ENCODE peak calls at places on chromosomes 5 and 9, in eight cellular contexts. One of them, this sample, is unnamed.

GRCh38 chr5:174972291-174972690 is 247.9 kb downstream of the MSX2 start:
- DNase-seq in astrocyte of the cerebellum: no peak
- DNase-seq in fibroblast of lung: no peak
- DNase-seq in psoas muscle: no peak
- DNase-seq in Calu3: no peak
- DNase-seq in upper lobe of right lung: no peak
- DNase-seq in left ventricle myocardium inferior: no peak
- DNase-seq in uterus: no peak
- DNase-seq in this sample: no peak

GRCh38 chr9:35342221-35342620 is 147.7 kb upstream of the RUSC2 start:
- DNase-seq in uterus: no peak
- DNase-seq in left ventricle myocardium inferior: no peak
- DNase-seq in Calu3: no peak
- DNase-seq in fibroblast of lung: no peak
- DNase-seq in psoas muscle: no peak
- DNase-seq in astrocyte of the cerebellum: no peak
- DNase-seq in upper lobe of right lung: no peak
- DNase-seq in this sample: no peak

GRCh38 chr9:13728917-13729811 is 449.7 kb upstream of the MPDZ start:
- DNase-seq in fibroblast of lung: peak; percentile 78
- DNase-seq in Calu3: no peak
- DNase-seq in upper lobe of right lung: no peak
- DNase-seq in astrocyte of the cerebellum: no peak
- DNase-seq in psoas muscle: no peak
- DNase-seq in left ventricle myocardium inferior: no peak
- DNase-seq in uterus: no peak
- DNase-seq in this sample: no peak

GRCh38 chr5:81420039-81420667 is 26.2 kb upstream of the ACOT12 start:
- DNase-seq in upper lobe of right lung: no peak
- DNase-seq in uterus: no peak
- DNase-seq in fibroblast of lung: peak; percentile 96
- DNase-seq in left ventricle myocardium inferior: no peak
- DNase-seq in Calu3: peak; percentile 58
- DNase-seq in astrocyte of the cerebellum: peak; percentile 93
- DNase-seq in psoas muscle: no peak
- DNase-seq in this sample: no peak

GRCh38 chr5:143629871-143630658 is 181.9 kb upstream of the HMHB1 start:
- DNase-seq in uterus: no peak
- DNase-seq in astrocyte of the cerebellum: no peak
- DNase-seq in psoas muscle: no peak
- DNase-seq in Calu3: peak; percentile 31
- DNase-seq in fibroblast of lung: peak; percentile 75
- DNase-seq in left ventricle myocardium inferior: no peak
- DNase-seq in upper lobe of right lung: no peak
- DNase-seq in this sample: no peak

GRCh38 chr5:3858524-3858923 is 262.9 kb downstream of the IRX1 start:
- DNase-seq in left ventricle myocardium inferior: no peak
- DNase-seq in astrocyte of the cerebellum: no peak
- DNase-seq in upper lobe of right lung: no peak
- DNase-seq in fibroblast of lung: no peak
- DNase-seq in psoas muscle: no peak
- DNase-seq in Calu3: no peak
- DNase-seq in uterus: no peak
- DNase-seq in this sample: no peak

GRCh38 chr9:20319241-20319640 is 303.1 kb downstream of the MLLT3 start:
- DNase-seq in uterus: no peak
- DNase-seq in psoas muscle: no peak
- DNase-seq in upper lobe of right lung: no peak
- DNase-seq in Calu3: no peak
- DNase-seq in astrocyte of the cerebellum: no peak
- DNase-seq in left ventricle myocardium inferior: no peak
- DNase-seq in fibroblast of lung: peak; percentile 13
- DNase-seq in this sample: no peak

GRCh38 chr5:82274343-82275266 is 3.5 kb downstream of the RPS23 start:
- DNase-seq in fibroblast of lung: no peak
- DNase-seq in astrocyte of the cerebellum: no peak
- DNase-seq in uterus: no peak
- DNase-seq in psoas muscle: no peak
- DNase-seq in upper lobe of right lung: no peak
- DNase-seq in left ventricle myocardium inferior: no peak
- DNase-seq in Calu3: peak; percentile 14
- DNase-seq in this sample: no peak

GRCh38 chr5:1734908-1735289 is 64.7 kb downstream of the MRPL36 start:
- DNase-seq in uterus: no peak
- DNase-seq in Calu3: no peak
- DNase-seq in fibroblast of lung: no peak
- DNase-seq in psoas muscle: no peak
- DNase-seq in astrocyte of the cerebellum: no peak
- DNase-seq in left ventricle myocardium inferior: no peak
- DNase-seq in upper lobe of right lung: peak; percentile 42
- DNase-seq in this sample: no peak

GRCh38 chr5:139690385-139691274 is 42.5 kb downstream of the CXXC5 start:
- DNase-seq in left ventricle myocardium inferior: no peak
- DNase-seq in fibroblast of lung: peak; percentile 77
- DNase-seq in astrocyte of the cerebellum: no peak
- DNase-seq in upper lobe of right lung: no peak
- DNase-seq in Calu3: no peak
- DNase-seq in uterus: peak; percentile 67
- DNase-seq in psoas muscle: no peak
- DNase-seq in this sample: no peak
- TF ChIP-seq CTCF in left ventricle myocardium inferior: no peak
- TF ChIP-seq CTCF in fibroblast of lung: no peak
- TF ChIP-seq CTCF in astrocyte of the cerebellum: no peak
- TF ChIP-seq CTCF in upper lobe of right lung: no peak
- TF ChIP-seq CTCF in Calu3: no peak
- TF ChIP-seq CTCF in uterus: no peak
- TF ChIP-seq CTCF in psoas muscle: no peak
- TF ChIP-seq CTCF in this sample: peak; percentile 4

GRCh38 chr5:124176692-124177091 is 569.7 kb downstream of the ZNF608 start:
- DNase-seq in upper lobe of right lung: no peak
- DNase-seq in fibroblast of lung: no peak
- DNase-seq in Calu3: no peak
- DNase-seq in astrocyte of the cerebellum: no peak
- DNase-seq in psoas muscle: peak; percentile 42
- DNase-seq in left ventricle myocardium inferior: peak; percentile 28
- DNase-seq in uterus: no peak
- DNase-seq in this sample: no peak
- TF ChIP-seq CTCF in upper lobe of right lung: peak; percentile 10
- TF ChIP-seq CTCF in fibroblast of lung: no peak
- TF ChIP-seq CTCF in Calu3: no peak
- TF ChIP-seq CTCF in astrocyte of the cerebellum: no peak
- TF ChIP-seq CTCF in psoas muscle: peak; percentile 22
- TF ChIP-seq CTCF in left ventricle myocardium inferior: peak; percentile 53
- TF ChIP-seq CTCF in uterus: no peak
- TF ChIP-seq CTCF in this sample: no peak

DNA sequence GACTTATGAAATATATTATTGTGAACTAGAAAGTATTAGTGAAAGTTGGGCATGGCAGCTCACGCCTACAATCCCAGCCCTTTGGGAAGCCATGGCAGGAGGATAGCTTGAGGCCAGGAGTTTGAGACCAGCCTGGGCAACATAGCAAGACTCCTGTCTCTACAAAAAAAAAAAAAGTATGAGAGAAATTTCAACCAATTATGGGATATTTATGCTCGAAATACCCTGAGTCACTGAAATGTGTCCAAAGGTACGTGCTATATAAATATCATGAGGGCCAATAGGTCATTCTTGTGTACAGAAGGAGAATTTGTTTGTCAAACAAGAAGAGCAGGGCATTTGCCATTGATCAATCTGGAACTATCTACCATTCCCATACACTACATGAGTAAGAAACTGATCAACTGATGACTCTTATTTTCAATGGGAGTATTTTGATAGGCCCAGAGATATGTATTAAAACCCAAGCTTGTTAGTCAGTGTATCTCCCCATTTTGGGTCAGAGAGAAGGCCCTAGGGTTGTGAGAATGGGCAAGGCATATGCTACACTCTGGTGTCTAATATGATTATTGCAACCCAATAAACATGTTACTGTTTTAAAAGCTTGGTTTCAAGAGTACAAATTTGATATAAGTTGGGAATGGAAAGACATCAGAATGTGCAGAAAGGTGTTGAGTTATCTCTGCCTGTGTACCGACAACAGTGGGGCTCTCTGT is 21.7 kb upstream of the HOMER1 start:
- DNase-seq in fibroblast of lung: no peak
- DNase-seq in Calu3: no peak
- DNase-seq in astrocyte of the cerebellum: no peak
- DNase-seq in psoas muscle: no peak
- DNase-seq in left ventricle myocardium inferior: no peak
- DNase-seq in uterus: no peak
- DNase-seq in upper lobe of right lung: no peak
- DNase-seq in this sample: no peak
- TF ChIP-seq CTCF in fibroblast of lung: peak; percentile 4
- TF ChIP-seq CTCF in Calu3: peak; percentile 14
- TF ChIP-seq CTCF in astrocyte of the cerebellum: no peak
- TF ChIP-seq CTCF in psoas muscle: peak; percentile 13
- TF ChIP-seq CTCF in left ventricle myocardium inferior: peak; percentile 56
- TF ChIP-seq CTCF in uterus: peak; percentile 12
- TF ChIP-seq CTCF in upper lobe of right lung: no peak
- TF ChIP-seq CTCF in this sample: no peak

GRCh38 chr5:150291388-150292385 is 2.1 kb upstream of the CAMK2A start:
- DNase-seq in uterus: no peak
- DNase-seq in left ventricle myocardium inferior: no peak
- DNase-seq in upper lobe of right lung: peak; percentile 48
- DNase-seq in Calu3: no peak
- DNase-seq in fibroblast of lung: peak; percentile 59
- DNase-seq in psoas muscle: no peak
- DNase-seq in astrocyte of the cerebellum: no peak
- DNase-seq in this sample: no peak

GRCh38 chr5:150295741-150296486 is 6.3 kb upstream of the CAMK2A start:
- DNase-seq in Calu3: no peak
- DNase-seq in psoas muscle: no peak
- DNase-seq in astrocyte of the cerebellum: no peak
- DNase-seq in left ventricle myocardium inferior: no peak
- DNase-seq in fibroblast of lung: no peak
- DNase-seq in uterus: no peak
- DNase-seq in upper lobe of right lung: peak; percentile 44
- DNase-seq in this sample: no peak

GRCh38 chr5:150295172-150295611 is 5.6 kb upstream of the CAMK2A start:
- DNase-seq in uterus: peak; percentile 54
- DNase-seq in fibroblast of lung: peak; percentile 74
- DNase-seq in upper lobe of right lung: peak; percentile 69
- DNase-seq in left ventricle myocardium inferior: no peak
- DNase-seq in astrocyte of the cerebellum: no peak
- DNase-seq in Calu3: peak; percentile 64
- DNase-seq in psoas muscle: no peak
- DNase-seq in this sample: no peak

GRCh38 chr5:150294551-150295071 is 5.0 kb upstream of the CAMK2A start:
- DNase-seq in Calu3: no peak
- DNase-seq in uterus: no peak
- DNase-seq in psoas muscle: no peak
- DNase-seq in astrocyte of the cerebellum: no peak
- DNase-seq in fibroblast of lung: no peak
- DNase-seq in left ventricle myocardium inferior: no peak
- DNase-seq in upper lobe of right lung: peak; percentile 62
- DNase-seq in this sample: no peak

DNA sequence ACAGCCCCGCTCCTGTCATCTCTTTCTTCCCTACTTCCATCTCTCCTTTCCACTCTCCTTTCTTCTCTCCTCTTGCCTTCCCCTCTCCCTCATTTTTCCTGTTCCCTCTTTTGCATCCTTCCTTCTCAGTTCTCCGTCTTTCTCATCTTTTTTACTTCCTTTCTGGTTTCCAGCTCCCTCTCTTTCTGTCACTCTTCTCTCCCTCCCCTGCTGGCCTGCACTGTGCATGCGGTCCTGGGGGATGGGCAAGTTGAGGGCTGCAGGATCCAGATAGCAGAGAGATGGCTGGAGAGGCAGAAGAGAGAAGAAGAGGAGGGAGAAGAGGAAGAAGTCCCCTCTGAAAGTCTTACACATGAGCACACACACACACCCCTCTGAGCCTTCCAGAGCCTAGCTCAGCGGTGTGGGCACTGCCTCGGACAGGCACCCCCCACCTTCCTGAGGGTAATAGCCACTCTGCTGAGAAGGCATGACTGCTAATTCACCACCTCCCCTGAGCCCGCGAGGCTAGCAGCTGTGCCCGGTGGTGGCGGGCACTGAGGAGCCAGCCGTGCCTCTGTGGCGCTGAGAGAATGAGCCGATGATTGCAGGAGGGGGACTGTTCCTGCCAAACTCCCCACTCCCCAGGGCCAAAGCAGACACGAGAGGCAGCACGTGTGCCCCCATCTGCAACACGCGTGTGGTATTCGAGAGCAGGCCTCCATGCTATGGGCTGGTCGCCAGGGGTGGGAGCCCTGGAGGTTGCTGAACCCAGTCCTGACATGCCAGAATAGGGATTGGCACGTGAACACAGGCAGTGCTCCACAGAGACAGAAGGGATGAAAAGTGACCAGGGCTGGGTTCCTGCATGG is 3.7 kb upstream of the CAMK2A start:
- DNase-seq in fibroblast of lung: no peak
- DNase-seq in psoas muscle: no peak
- DNase-seq in uterus: no peak
- DNase-seq in Calu3: no peak
- DNase-seq in astrocyte of the cerebellum: no peak
- DNase-seq in left ventricle myocardium inferior: no peak
- DNase-seq in upper lobe of right lung: peak; percentile 49
- DNase-seq in this sample: no peak
- TF ChIP-seq CTCF in fibroblast of lung: no peak
- TF ChIP-seq CTCF in psoas muscle: no peak
- TF ChIP-seq CTCF in uterus: no peak
- TF ChIP-seq CTCF in Calu3: no peak
- TF ChIP-seq CTCF in astrocyte of the cerebellum: no peak
- TF ChIP-seq CTCF in left ventricle myocardium inferior: no peak
- TF ChIP-seq CTCF in upper lobe of right lung: no peak
- TF ChIP-seq CTCF in this sample: no peak

GRCh38 chr9:133955821-133956411 is 36.2 kb downstream of the VAV2 start:
- DNase-seq in Calu3: no peak
- DNase-seq in uterus: no peak
- DNase-seq in upper lobe of right lung: no peak
- DNase-seq in fibroblast of lung: peak; percentile 48
- DNase-seq in left ventricle myocardium inferior: no peak
- DNase-seq in astrocyte of the cerebellum: no peak
- DNase-seq in psoas muscle: peak; percentile 52
- DNase-seq in this sample: no peak
- TF ChIP-seq CTCF in Calu3: no peak
- TF ChIP-seq CTCF in uterus: peak; percentile 9
- TF ChIP-seq CTCF in upper lobe of right lung: no peak
- TF ChIP-seq CTCF in fibroblast of lung: peak; percentile 29
- TF ChIP-seq CTCF in left ventricle myocardium inferior: peak; percentile 17
- TF ChIP-seq CTCF in astrocyte of the cerebellum: peak; percentile 26
- TF ChIP-seq CTCF in psoas muscle: no peak
- TF ChIP-seq CTCF in this sample: no peak